ENCODE peak calls at places on chromosomes 12 and 14, in six cellular contexts. G, E, I, V, F and J are unnamed samples.

GRCh38 chr12:92987846-92988621 is 58.9 kb upstream of the EEA1 start:
- DNase-seq in G (peak; percentile 25), E (peak; percentile 56), F (no peak), V (no peak), I (peak; percentile 48), J (no peak)

GRCh38 chr12:117472983-117473382 is 111.6 kb upstream of the NOS1 start:
- DNase-seq in I (no peak), G (no peak), V (no peak), E (peak; percentile 16), F (no peak), J (no peak)

GRCh38 chr12:124094733-124095132 is 121.7 kb downstream of the ZNF664 start:
- DNase-seq in G (no peak), I (no peak), V (no peak), E (no peak), F (no peak), J (no peak)

GRCh38 chr12:110872100-110872499 is 25.3 kb downstream of the CCDC63 start:
- DNase-seq in E (no peak), F (no peak), G (no peak), V (no peak), I (no peak), J (no peak)

GRCh38 chr14:103078420-103078749 is 5.6 kb upstream of the LBHD2 start:
- DNase-seq in V (peak; percentile 91), F (peak; percentile 48), E (peak; percentile 84), I (peak; percentile 79), G (peak; percentile 76), J (peak; percentile 42)

GRCh38 chr12:76346798-76347420 is 1.3 kb downstream of the BBS10 start:
- DNase-seq in I (peak; percentile 29), G (no peak), F (peak; percentile 52), V (peak; percentile 80), E (peak; percentile 26), J (peak; percentile 59)

GRCh38 chr14:57559561-57559960 is 65.9 kb upstream of the CCDC198 start:
- DNase-seq in F (no peak), E (no peak), V (no peak), I (no peak), G (no peak), J (no peak)

GRCh38 chr12:101021911-101022388 is 188.1 kb downstream of the SLC5A8 start:
- DNase-seq in G (no peak), F (peak; percentile 96), E (no peak), I (no peak), V (peak; percentile 89), J (peak; percentile 97)

GRCh38 chr12:66500841-66501240 is 178.0 kb downstream of the GRIP1 start:
- DNase-seq in I (no peak), E (no peak), G (no peak), V (no peak), F (no peak), J (no peak)

GRCh38 chr14:96564389-96564788 is 62.2 kb downstream of the PAPOLA start:
- DNase-seq in V (no peak), F (no peak), E (no peak), G (no peak), I (no peak), J (no peak)

GRCh38 chr12:125890366-125890905 is 825.2 kb downstream of the AACS start:
- DNase-seq in F (no peak), G (no peak), V (peak; percentile 10), E (no peak), I (no peak), J (peak; percentile 8)

GRCh38 chr12:1576410-1577240 is 17.8 kb downstream of the FBXL14 start:
- DNase-seq in E (peak; percentile 16), G (no peak), I (peak; percentile 38), V (no peak), F (no peak), J (peak; percentile 78)

GRCh38 chr12:9760699-9761406 is at the start of gene CD69:
- DNase-seq in V (no peak), I (no peak), E (no peak), G (no peak), F (no peak), J (no peak)

GRCh38 chr14:105313381-105314286 is 914 bp upstream of the PACS2 start:
- DNase-seq in V (peak; percentile 32), G (no peak), E (no peak), I (peak; percentile 48), F (no peak), J (no peak)

DNA sequence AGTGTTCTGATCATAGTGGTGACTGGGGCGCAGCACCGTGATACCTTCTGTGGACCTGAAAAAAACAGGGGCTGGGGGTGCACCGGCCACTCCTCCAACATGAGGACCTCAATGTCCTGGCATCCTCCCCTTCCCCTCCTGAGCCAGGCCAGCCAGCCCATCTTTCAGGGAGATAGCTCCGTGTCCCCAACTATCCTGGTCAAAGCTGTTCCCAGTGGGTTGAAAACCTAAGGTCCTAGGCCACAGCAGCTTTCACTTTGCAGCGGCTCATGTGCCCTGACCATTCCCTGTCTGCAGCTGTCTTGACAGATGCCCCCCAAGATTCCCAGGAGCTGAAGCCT is 75.7 kb downstream of the BCL11B start:
- DNase-seq in V (no peak), F (no peak), G (no peak), I (no peak), E (no peak), J (no peak)
- H3K4me1 ChIP-seq in V (peaks cover 10% of the 10 kb centered on the region), F (peaks cover 5% of the 10 kb centered on the region), G (peaks cover 20% of the 10 kb centered on the region), I (peaks cover 18% of the 10 kb centered on the region), E (peaks cover 7% of the 10 kb centered on the region), J (peaks cover 10% of the 10 kb centered on the region)

GRCh38 chr12:47885012-47885501 is 19.7 kb downstream of the VDR start:
- DNase-seq in V (no peak), G (no peak), I (no peak), F (no peak), E (no peak), J (no peak)

GRCh38 chr12:47888127-47888819 is 16.5 kb downstream of the VDR start:
- DNase-seq in E (peak; percentile 83), V (no peak), G (no peak), I (no peak), F (no peak), J (no peak)

GRCh38 chr12:47885566-47885965 is 19.2 kb downstream of the VDR start:
- DNase-seq in G (no peak), E (no peak), F (no peak), I (no peak), V (no peak), J (no peak)

GRCh38 chr12:47887529-47887928 is 17.3 kb downstream of the VDR start:
- DNase-seq in I (no peak), V (no peak), G (no peak), E (no peak), F (no peak), J (no peak)

DNA sequence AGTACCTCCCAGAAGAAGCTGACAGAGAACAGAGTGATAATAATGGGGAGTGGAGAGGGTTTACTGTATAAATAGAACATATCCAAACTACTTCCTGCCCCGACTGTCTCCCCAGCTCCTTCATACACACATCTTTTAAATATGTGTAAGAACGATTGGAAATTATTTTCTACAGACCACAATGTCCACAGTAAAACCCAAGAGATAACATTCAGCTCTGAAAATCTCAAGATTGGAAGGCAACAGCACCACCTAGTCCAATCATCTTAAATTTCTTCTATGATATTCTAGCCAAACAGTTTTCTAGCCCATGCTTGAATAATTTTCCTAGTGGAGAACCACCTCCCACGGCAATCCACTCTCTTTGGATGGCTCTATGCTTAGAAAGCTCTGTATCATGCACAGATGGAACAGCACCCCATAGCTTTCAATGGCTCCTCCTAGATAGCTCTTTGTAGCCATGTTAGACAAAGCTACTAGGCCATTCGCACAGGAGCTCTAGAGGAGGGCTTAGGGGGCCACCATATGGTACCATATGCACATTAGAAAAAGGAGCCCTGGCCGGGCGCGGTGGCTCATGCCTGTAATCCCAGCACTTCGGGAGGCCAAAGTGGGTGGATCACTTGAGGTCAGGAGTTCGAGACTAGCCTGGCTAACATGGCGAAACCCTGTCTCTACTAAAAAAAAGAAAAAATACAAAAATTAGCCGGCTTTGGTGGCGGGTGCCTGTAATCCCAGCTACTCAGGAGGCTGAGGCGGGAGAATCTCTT is 18.1 kb downstream of the VDR start:
- DNase-seq in I (no peak), V (no peak), G (no peak), F (no peak), E (no peak), J (peak; percentile 77)
- H3K4me1 ChIP-seq in I (peaks cover 19% of the 10 kb centered on the region), V (peaks cover 14% of the 10 kb centered on the region), G (peaks cover 9% of the 10 kb centered on the region), F (peaks cover 11% of the 10 kb centered on the region), E (peaks cover 28% of the 10 kb centered on the region), J (peaks cover 23% of the 10 kb centered on the region)

GRCh38 chr14:76948213-76948947 is 80.1 kb downstream of the IRF2BPL start:
- DNase-seq in E (no peak), G (no peak), I (no peak), V (no peak), F (no peak), J (no peak)

GRCh38 chr14:76947838-76948184 is 80.7 kb downstream of the IRF2BPL start:
- DNase-seq in V (no peak), I (no peak), F (no peak), E (no peak), G (no peak), J (no peak)

GRCh38 chr14:76948976-76949375 is 79.5 kb downstream of the IRF2BPL start:
- DNase-seq in F (no peak), V (no peak), I (no peak), E (no peak), G (no peak), J (no peak)

GRCh38 chr14:76946753-76947077 is 81.8 kb downstream of the IRF2BPL start:
- DNase-seq in G (no peak), E (no peak), V (no peak), F (no peak), I (no peak), J (no peak)

DNA sequence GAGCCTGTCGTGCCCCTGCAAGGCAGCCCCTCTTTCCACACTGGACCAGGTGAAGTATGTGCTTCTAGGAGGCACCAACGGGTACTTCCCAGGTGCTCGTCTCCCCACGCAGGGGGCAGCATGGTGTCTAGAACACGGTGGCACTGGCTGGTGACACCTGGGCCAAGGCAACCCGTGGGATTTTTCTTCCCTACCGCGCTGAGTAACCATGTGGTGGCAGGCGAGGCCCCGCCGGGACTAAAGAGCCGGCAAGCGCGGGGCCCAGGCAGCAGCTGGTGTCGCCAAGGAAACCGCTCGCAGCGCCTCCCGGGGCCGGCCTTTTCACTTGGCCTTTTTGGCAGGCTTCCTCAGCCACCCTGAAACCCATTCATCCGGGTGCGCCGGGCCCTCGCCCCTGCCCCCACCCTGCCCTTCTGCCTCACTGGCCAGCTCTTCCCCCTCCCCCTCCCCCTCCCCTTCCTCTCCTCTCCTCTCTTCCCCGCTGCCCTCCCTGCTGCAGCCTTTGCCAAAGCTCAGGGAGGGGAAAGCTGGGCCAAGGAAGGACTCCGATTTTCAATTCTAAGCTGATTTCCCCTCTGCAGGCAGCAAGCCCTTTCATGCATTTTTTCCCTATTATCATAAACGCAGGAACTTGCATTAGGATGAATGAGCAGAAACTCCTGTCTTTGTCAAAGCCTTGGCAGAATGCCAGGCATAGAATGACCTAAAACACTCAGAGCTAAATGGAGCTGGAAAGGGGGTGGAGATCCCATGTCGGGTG is 81.2 kb downstream of the IRF2BPL start:
- DNase-seq in V (peak; percentile 92), F (peak; percentile 91), G (peak; percentile 90), E (peak; percentile 94), I (peak; percentile 83), J (peak; percentile 90)
- H3K4me1 ChIP-seq in V (peaks cover 41% of the 10 kb centered on the region), F (peaks cover 11% of the 10 kb centered on the region), G (peaks cover 51% of the 10 kb centered on the region), E (peaks cover 38% of the 10 kb centered on the region), I (peaks cover 48% of the 10 kb centered on the region), J (peaks cover 42% of the 10 kb centered on the region)

DNA sequence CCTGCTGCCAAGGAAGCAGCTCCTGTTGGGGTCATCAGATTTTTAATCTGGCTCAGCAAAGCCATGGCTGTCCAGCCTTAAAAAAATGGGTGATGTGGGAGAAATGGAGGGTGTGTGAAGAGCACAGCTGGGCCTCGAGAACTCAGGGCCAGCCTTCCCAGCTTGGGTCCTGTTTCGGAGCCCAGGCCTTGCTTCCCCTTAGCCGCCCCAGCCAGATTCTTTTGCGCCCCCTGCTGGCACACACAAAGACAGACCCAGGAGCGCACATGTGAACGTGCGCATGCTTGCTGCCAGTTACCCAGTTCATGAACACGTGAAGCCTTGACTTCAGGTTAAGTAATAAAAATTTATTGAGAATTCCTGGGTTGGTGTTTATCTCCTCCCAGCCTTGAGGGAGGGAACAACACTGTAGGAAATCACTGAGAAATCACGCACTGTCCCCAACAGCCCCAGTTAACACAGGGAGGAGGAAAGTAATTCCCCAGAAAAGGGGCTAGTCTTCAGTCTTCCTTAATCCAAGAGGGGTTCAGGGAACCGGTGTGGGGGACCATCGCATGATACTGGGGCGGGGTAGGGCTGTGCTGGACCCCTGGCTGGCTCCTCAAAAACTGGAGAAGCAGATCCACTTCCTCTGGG is 5.3 kb downstream of the PHB2 start:
- DNase-seq in G (peak; percentile 87), I (peak; percentile 76), V (peak; percentile 93), F (peak; percentile 78), E (peak; percentile 94), J (peak; percentile 55)
- H3K4me1 ChIP-seq in G (peaks cover 71% of the 10 kb centered on the region), I (peaks cover 52% of the 10 kb centered on the region), V (peaks cover 37% of the 10 kb centered on the region), F (peaks cover 15% of the 10 kb centered on the region), E (peaks cover 42% of the 10 kb centered on the region), J (peaks cover 25% of the 10 kb centered on the region)